ENCODE peak calls at places on chromosomes 4 and X, in four cellular contexts. T is DMS153, Z is esophagus muscularis mucosa, U is M059J. E is an unnamed sample.
A peak's percentile ranks its signal among the peaks of the same experiment; 100 is the strongest.

GRCh38 chr4:109826719-109827118 is 1.1 kb upstream of the RRH start:
- DNase-seq in U (peak; percentile 7), Z (no peak), T (no peak), E (peak; percentile 37)

GRCh38 chr4:56976283-56976877 is 1.0 kb downstream of the NOA1 start:
- DNase-seq in T (no peak), Z (no peak), U (peak; percentile 16), E (no peak)

GRCh38 chr4:74631338-74631737 is 163.0 kb downstream of the BTC start:
- DNase-seq in U (no peak), T (no peak), Z (no peak), E (no peak)

GRCh38 chrX:47162927-47163583 is 18.0 kb downstream of the RBM10 start:
- DNase-seq in T (no peak), Z (no peak), U (no peak), E (no peak)

GRCh38 chr4:61994036-61994435 is 793.9 kb downstream of the ADGRL3 start:
- DNase-seq in T (no peak), U (peak; percentile 0), Z (no peak), E (no peak)

GRCh38 chrX:86148024-86148511 is at the start of gene DACH2:
- DNase-seq in Z (no peak), T (no peak), U (no peak), E (peak; percentile 42)

GRCh38 chrX:39491548-39492297 is 606.0 kb downstream of the BCOR start:
- DNase-seq in Z (no peak), U (no peak), T (no peak), E (peak; percentile 47)

GRCh38 chr4:78704981-78705757 is 71.0 kb upstream of the BMP2K start:
- DNase-seq in U (peak; percentile 21), T (no peak), Z (no peak), E (no peak)

GRCh38 chr4:2364654-2365053 is 53.8 kb downstream of the ZFYVE28 start:
- DNase-seq in Z (no peak), T (no peak), U (no peak), E (peak; percentile 57)

GRCh38 chr4:5632571-5632970 is 75.8 kb downstream of the EVC2 start:
- DNase-seq in U (no peak), T (no peak), Z (no peak), E (no peak)